ENCODE peak calls at places on chromosomes 4 and X, in seven cellular contexts. Y, O, U, R, N, M and C are unnamed samples.

GRCh38 chr4:37922323-37922722 is 31.4 kb downstream of the TBC1D1 start:
- DNase-seq in Y (peak; percentile 56), O (no peak), U (no peak), R (no peak), N (peak; percentile 16), M (no peak), C (peak; percentile 51)

GRCh38 chrX:1283750-1284149 is 15.1 kb downstream of the CSF2RA start:
- DNase-seq in Y (no peak), O (no peak), U (no peak), R (no peak), N (no peak), M (no peak), C (no peak)

GRCh38 chr4:68267433-68267944 is 22.0 kb upstream of the TMPRSS11B start:
- DNase-seq in Y (peak; percentile 61), O (no peak), U (no peak), R (no peak), N (no peak), M (no peak), C (peak; percentile 88)

GRCh38 chr4:37837446-37837845 is 11.0 kb downstream of the PGM2 start:
- DNase-seq in Y (peak; percentile 86), O (no peak), U (no peak), R (no peak), N (no peak), M (no peak), C (peak; percentile 31)

GRCh38 chrX:18422325-18422724 is 3.1 kb upstream of the CDKL5 start:
- DNase-seq in Y (peak; percentile 68), O (no peak), U (no peak), R (no peak), N (no peak), M (no peak), C (peak; percentile 94)

GRCh38 chr4:169621754-169622481 is 1.5 kb downstream of the CLCN3 start:
- DNase-seq in Y (no peak), O (no peak), U (no peak), R (no peak), N (no peak), M (no peak), C (peak; percentile 75)

GRCh38 chr4:15495621-15496020 is 25.9 kb downstream of the CC2D2A start:
- DNase-seq in Y (no peak), O (no peak), U (no peak), R (no peak), N (no peak), M (no peak), C (peak; percentile 50)

GRCh38 chrX:29107231-29107630 is 520.0 kb downstream of the IL1RAPL1 start:
- DNase-seq in Y (no peak), O (no peak), U (no peak), R (no peak), N (no peak), M (no peak), C (no peak)

GRCh38 chr4:13471400-13471799 is 12.7 kb downstream of the RAB28 start:
- DNase-seq in Y (no peak), O (no peak), U (no peak), R (no peak), N (no peak), M (no peak), C (no peak)

GRCh38 chr4:1990676-1991075 is 18.1 kb downstream of the NELFA start:
- DNase-seq in Y (no peak), O (no peak), U (no peak), R (no peak), N (no peak), M (no peak), C (no peak)

GRCh38 chr4:53676402-53676871 is 85.2 kb upstream of the LNX1 start:
- DNase-seq in Y (peak; percentile 89), O (no peak), U (no peak), R (no peak), N (no peak), M (no peak), C (peak; percentile 34)

GRCh38 chrX:102863735-102864134 is 73.3 kb upstream of the RAB40AL start:
- DNase-seq in Y (peak; percentile 81), O (peak; percentile 87), U (peak; percentile 95), R (peak; percentile 80), N (peak; percentile 35), M (peak; percentile 80), C (peak; percentile 80)

GRCh38 chrX:149259241-149259640 is 245.9 kb downstream of the IDS start:
- DNase-seq in Y (no peak), O (no peak), U (no peak), R (no peak), N (no peak), M (no peak), C (peak; percentile 15)

GRCh38 chrX:130756233-130756632 is 146.8 kb downstream of the ENOX2 start:
- DNase-seq in Y (no peak), O (no peak), U (no peak), R (no peak), N (no peak), M (no peak), C (no peak)

GRCh38 chr4:101793397-101793796 is 2.9 kb downstream of the BANK1 start:
- DNase-seq in Y (no peak), O (no peak), U (no peak), R (no peak), N (no peak), M (no peak), C (no peak)

GRCh38 chr4:101791189-101791572 is 651 bp downstream of the BANK1 start:
- DNase-seq in Y (no peak), O (peak; percentile 17), U (no peak), R (no peak), N (peak; percentile 24), M (no peak), C (no peak)

GRCh38 chr4:101787917-101788316 is 2.6 kb upstream of the BANK1 start:
- DNase-seq in Y (no peak), O (no peak), U (no peak), R (no peak), N (no peak), M (no peak), C (peak; percentile 2)

GRCh38 chr4:101792056-101792575 is 1.6 kb downstream of the BANK1 start:
- DNase-seq in Y (no peak), O (no peak), U (no peak), R (no peak), N (no peak), M (no peak), C (peak; percentile 21)

GRCh38 chr4:101790521-101791188 is at the start of gene BANK1:
- DNase-seq in Y (no peak), O (peak; percentile 71), U (peak; percentile 94), R (no peak), N (peak; percentile 85), M (peak; percentile 89), C (peak; percentile 29)
- TF ChIP-seq CTCF in Y (no peak), O (no peak), U (peak; percentile 81), R (peak; percentile 10), N (peak; percentile 21), M (peak; percentile 47), C (no peak)

DNA sequence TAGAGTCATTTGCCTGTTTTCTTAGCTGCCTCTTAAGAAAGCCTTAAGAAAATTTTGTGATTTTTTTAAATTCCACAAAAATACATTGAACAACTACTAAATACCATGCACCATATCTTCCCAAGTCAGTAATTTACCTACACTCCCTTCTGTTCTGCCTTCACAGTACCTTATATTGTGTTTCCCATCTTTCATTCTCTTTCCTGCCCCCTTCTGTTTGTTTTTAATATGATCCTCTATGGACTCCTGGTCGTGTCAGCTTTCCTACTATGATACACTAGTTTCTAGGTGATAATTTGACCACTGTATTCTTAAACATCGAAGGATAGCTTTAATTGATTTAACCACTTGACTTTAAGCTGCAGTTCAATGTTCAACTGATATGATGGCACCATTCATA is 297.7 kb upstream of the HAND2 start:
- DNase-seq in Y (no peak), O (no peak), U (no peak), R (no peak), N (no peak), M (no peak), C (no peak)
- TF ChIP-seq CTCF in Y (peak; percentile 9), O (no peak), U (peak; percentile 27), R (no peak), N (no peak), M (no peak), C (no peak)

GRCh38 chr4:94276204-94276603 is 66.4 kb downstream of the HPGDS start:
- DNase-seq in Y (no peak), O (no peak), U (no peak), R (no peak), N (no peak), M (no peak), C (peak; percentile 12)

GRCh38 chr4:94274912-94275311 is 67.2 kb downstream of the SMARCAD1 start:
- DNase-seq in Y (peak; percentile 25), O (no peak), U (no peak), R (no peak), N (no peak), M (no peak), C (peak; percentile 67)

GRCh38 chr4:94278777-94279176 is 63.9 kb downstream of the HPGDS start:
- DNase-seq in Y (no peak), O (no peak), U (no peak), R (no peak), N (no peak), M (no peak), C (no peak)

DNA sequence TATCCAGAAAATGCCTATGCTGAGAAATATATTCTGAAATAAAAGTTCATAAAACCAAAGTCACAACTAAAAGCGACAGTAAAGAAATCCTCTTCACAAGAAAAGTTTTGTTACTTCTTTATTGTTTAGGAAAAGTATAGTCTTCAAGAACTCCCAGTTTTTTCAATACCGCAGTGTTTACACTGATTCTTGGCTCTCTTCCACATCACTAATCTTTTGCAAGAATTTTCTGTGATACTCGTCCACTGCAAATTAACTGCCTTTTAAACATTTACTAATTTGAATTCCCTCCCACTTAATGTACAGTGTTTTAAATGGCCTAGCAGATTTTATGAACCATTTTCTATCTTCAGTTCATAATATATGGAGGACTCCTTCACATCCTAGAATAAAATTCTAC is 65.1 kb downstream of the HPGDS start:
- DNase-seq in Y (no peak), O (no peak), U (no peak), R (no peak), N (no peak), M (no peak), C (peak; percentile 75)
- TF ChIP-seq CTCF in Y (no peak), O (no peak), U (no peak), R (no peak), N (no peak), M (no peak), C (no peak)

GRCh38 chr4:33065749-33066148 is 2345.6 kb downstream of the PCDH7 start:
- DNase-seq in Y (no peak), O (no peak), U (no peak), R (no peak), N (no peak), M (no peak), C (no peak)

GRCh38 chr4:33060873-33061542 is 2340.8 kb downstream of the PCDH7 start:
- DNase-seq in Y (peak; percentile 31), O (peak; percentile 24), U (peak; percentile 89), R (no peak), N (no peak), M (peak; percentile 68), C (peak; percentile 39)

GRCh38 chr4:33061727-33062126 is 2341.6 kb downstream of the PCDH7 start:
- DNase-seq in Y (no peak), O (no peak), U (no peak), R (no peak), N (no peak), M (no peak), C (no peak)

GRCh38 chr4:33062155-33062554 is 2342.0 kb downstream of the PCDH7 start:
- DNase-seq in Y (peak; percentile 16), O (no peak), U (no peak), R (no peak), N (no peak), M (no peak), C (no peak)

GRCh38 chr4:33063238-33063637 is 2343.1 kb downstream of the PCDH7 start:
- DNase-seq in Y (peak; percentile 81), O (no peak), U (no peak), R (no peak), N (no peak), M (no peak), C (peak; percentile 83)
- TF ChIP-seq CTCF in Y (no peak), O (no peak), U (no peak), R (no peak), N (no peak), M (no peak), C (no peak)